ENCODE peak calls at places on chromosome 13, in nine cellular contexts. One of them, this sample, is unnamed.

GRCh38 chr13:19618925-19619324 is 14.5 kb upstream of the MPHOSPH8 start:
- DNase-seq in heart left ventricle: no peak
- DNase-seq in endodermal cell: peak
- DNase-seq in AG09319: no peak
- DNase-seq in MCF 10A: peak
- DNase-seq in GM13977: peak
- DNase-seq in ascending aorta: no peak
- DNase-seq in tibial nerve: no peak
- DNase-seq in choroid plexus epithelial cell: peak
- DNase-seq in this sample: peak

GRCh38 chr13:99103536-99103935 is 97.1 kb upstream of the UBAC2 start:
- DNase-seq in tibial nerve: no peak
- DNase-seq in AG09319: no peak
- DNase-seq in choroid plexus epithelial cell: peak
- DNase-seq in endodermal cell: peak
- DNase-seq in heart left ventricle: no peak
- DNase-seq in MCF 10A: no peak
- DNase-seq in GM13977: no peak
- DNase-seq in ascending aorta: no peak
- DNase-seq in this sample: no peak

GRCh38 chr13:112032186-112032835 is 34.6 kb upstream of the SOX1 start:
- DNase-seq in MCF 10A: peak
- DNase-seq in heart left ventricle: no peak
- DNase-seq in tibial nerve: no peak
- DNase-seq in ascending aorta: no peak
- DNase-seq in AG09319: no peak
- DNase-seq in GM13977: no peak
- DNase-seq in choroid plexus epithelial cell: no peak
- DNase-seq in endodermal cell: no peak
- DNase-seq in this sample: no peak

GRCh38 chr13:113607477-113608245 is 23.1 kb downstream of the TFDP1 start:
- DNase-seq in GM13977: no peak
- DNase-seq in endodermal cell: no peak
- DNase-seq in ascending aorta: peak
- DNase-seq in choroid plexus epithelial cell: no peak
- DNase-seq in tibial nerve: no peak
- DNase-seq in heart left ventricle: no peak
- DNase-seq in MCF 10A: no peak
- DNase-seq in AG09319: no peak
- DNase-seq in this sample: no peak

GRCh38 chr13:26538363-26539317 is 18.8 kb upstream of the WASF3 start:
- DNase-seq in tibial nerve: no peak
- DNase-seq in heart left ventricle: no peak
- DNase-seq in AG09319: no peak
- DNase-seq in ascending aorta: no peak
- DNase-seq in endodermal cell: no peak
- DNase-seq in GM13977: no peak
- DNase-seq in choroid plexus epithelial cell: peak
- DNase-seq in MCF 10A: peak
- DNase-seq in this sample: no peak

GRCh38 chr13:34816118-34816517 is 126.0 kb upstream of the NBEA start:
- DNase-seq in heart left ventricle: no peak
- DNase-seq in GM13977: no peak
- DNase-seq in MCF 10A: no peak
- DNase-seq in AG09319: no peak
- DNase-seq in ascending aorta: no peak
- DNase-seq in choroid plexus epithelial cell: no peak
- DNase-seq in endodermal cell: no peak
- DNase-seq in tibial nerve: no peak
- DNase-seq in this sample: no peak

GRCh38 chr13:43935878-43936277 is 56.2 kb downstream of the LACC1 start:
- DNase-seq in AG09319: no peak
- DNase-seq in choroid plexus epithelial cell: peak
- DNase-seq in MCF 10A: no peak
- DNase-seq in tibial nerve: no peak
- DNase-seq in heart left ventricle: no peak
- DNase-seq in ascending aorta: no peak
- DNase-seq in GM13977: no peak
- DNase-seq in endodermal cell: no peak
- DNase-seq in this sample: no peak

GRCh38 chr13:107370036-107370785 is 802.3 kb upstream of the ARGLU1 start:
- DNase-seq in tibial nerve: no peak
- DNase-seq in GM13977: no peak
- DNase-seq in AG09319: no peak
- DNase-seq in endodermal cell: no peak
- DNase-seq in choroid plexus epithelial cell: peak
- DNase-seq in MCF 10A: peak
- DNase-seq in ascending aorta: no peak
- DNase-seq in heart left ventricle: no peak
- DNase-seq in this sample: no peak

GRCh38 chr13:98273824-98274786 is 97.0 kb upstream of the RNF113B start:
- DNase-seq in AG09319: no peak
- DNase-seq in MCF 10A: no peak
- DNase-seq in heart left ventricle: no peak
- DNase-seq in ascending aorta: no peak
- DNase-seq in choroid plexus epithelial cell: peak
- DNase-seq in GM13977: no peak
- DNase-seq in endodermal cell: peak
- DNase-seq in tibial nerve: no peak
- DNase-seq in this sample: no peak

GRCh38 chr13:22162889-22163288 is 492.0 kb downstream of the FGF9 start:
- DNase-seq in GM13977: peak
- DNase-seq in AG09319: no peak
- DNase-seq in MCF 10A: no peak
- DNase-seq in heart left ventricle: no peak
- DNase-seq in endodermal cell: no peak
- DNase-seq in choroid plexus epithelial cell: no peak
- DNase-seq in tibial nerve: no peak
- DNase-seq in ascending aorta: no peak
- DNase-seq in this sample: no peak

GRCh38 chr13:52921194-52921593 is 72.8 kb upstream of the PCDH8 start:
- DNase-seq in heart left ventricle: no peak
- DNase-seq in GM13977: peak
- DNase-seq in AG09319: no peak
- DNase-seq in choroid plexus epithelial cell: no peak
- DNase-seq in MCF 10A: no peak
- DNase-seq in endodermal cell: no peak
- DNase-seq in ascending aorta: no peak
- DNase-seq in tibial nerve: no peak
- DNase-seq in this sample: no peak

GRCh38 chr13:70203661-70204229 is 95.5 kb upstream of the KLHL1 start:
- DNase-seq in GM13977: no peak
- DNase-seq in ascending aorta: no peak
- DNase-seq in AG09319: no peak
- DNase-seq in tibial nerve: no peak
- DNase-seq in choroid plexus epithelial cell: peak
- DNase-seq in MCF 10A: peak
- DNase-seq in heart left ventricle: no peak
- DNase-seq in endodermal cell: no peak
- DNase-seq in this sample: peak

DNA sequence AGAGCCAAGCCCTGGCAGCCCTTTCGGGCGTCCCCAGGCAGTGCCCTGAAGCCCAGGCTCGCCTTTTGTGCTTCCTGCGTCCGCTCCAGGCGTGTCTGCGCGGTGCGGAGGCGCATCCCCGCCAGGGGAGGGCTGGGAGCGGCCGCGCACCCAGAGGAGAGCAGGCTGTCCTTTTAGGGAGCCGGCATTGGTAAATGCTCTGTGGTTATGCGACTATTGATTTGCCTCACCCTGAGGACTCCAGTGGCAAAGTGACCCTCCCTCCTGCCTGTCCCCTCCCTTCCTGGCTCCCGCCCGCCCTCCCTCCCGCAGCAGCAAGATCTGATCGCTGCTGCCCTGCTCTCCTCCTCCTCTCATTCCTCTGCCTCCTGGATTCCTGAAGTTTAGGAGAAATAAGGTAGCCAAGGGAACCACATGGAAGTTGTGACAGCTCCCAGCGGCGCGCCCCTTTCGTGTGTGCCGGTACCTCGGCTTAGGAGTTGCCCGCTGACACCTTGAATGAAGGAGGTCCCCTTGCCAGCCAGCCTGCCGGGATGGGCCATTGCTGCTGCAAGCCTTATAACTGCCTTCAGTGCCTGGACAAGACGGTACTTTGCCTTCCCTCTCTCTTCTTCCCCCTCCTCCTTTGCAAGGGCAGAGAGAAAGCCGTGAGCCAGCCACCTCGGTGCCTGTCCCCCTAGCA is 167.0 kb downstream of the SLC7A1 start:
- DNase-seq in GM13977: no peak
- DNase-seq in MCF 10A: peak
- DNase-seq in tibial nerve: no peak
- DNase-seq in endodermal cell: peak
- DNase-seq in choroid plexus epithelial cell: peak
- DNase-seq in heart left ventricle: peak
- DNase-seq in AG09319: no peak
- DNase-seq in ascending aorta: no peak
- DNase-seq in this sample: no peak
- TF ChIP-seq CTCF in GM13977: no peak
- TF ChIP-seq CTCF in MCF 10A: no peak
- TF ChIP-seq CTCF in tibial nerve: no peak
- TF ChIP-seq CTCF in endodermal cell: peak
- TF ChIP-seq CTCF in choroid plexus epithelial cell: no peak
- TF ChIP-seq CTCF in heart left ventricle: no peak
- TF ChIP-seq CTCF in AG09319: no peak
- TF ChIP-seq CTCF in ascending aorta: no peak
- TF ChIP-seq CTCF in this sample: no peak

GRCh38 chr13:76610819-76611415 is 275.3 kb downstream of the KCTD12 start:
- DNase-seq in tibial nerve: no peak
- DNase-seq in AG09319: no peak
- DNase-seq in endodermal cell: no peak
- DNase-seq in heart left ventricle: no peak
- DNase-seq in GM13977: no peak
- DNase-seq in MCF 10A: no peak
- DNase-seq in ascending aorta: no peak
- DNase-seq in choroid plexus epithelial cell: no peak
- DNase-seq in this sample: no peak

GRCh38 chr13:76609643-76610042 is 276.6 kb downstream of the KCTD12 start:
- DNase-seq in endodermal cell: no peak
- DNase-seq in heart left ventricle: no peak
- DNase-seq in GM13977: no peak
- DNase-seq in ascending aorta: no peak
- DNase-seq in tibial nerve: no peak
- DNase-seq in AG09319: no peak
- DNase-seq in MCF 10A: no peak
- DNase-seq in choroid plexus epithelial cell: no peak
- DNase-seq in this sample: no peak
- TF ChIP-seq CTCF in endodermal cell: no peak
- TF ChIP-seq CTCF in heart left ventricle: no peak
- TF ChIP-seq CTCF in GM13977: no peak
- TF ChIP-seq CTCF in ascending aorta: no peak
- TF ChIP-seq CTCF in tibial nerve: no peak
- TF ChIP-seq CTCF in AG09319: no peak
- TF ChIP-seq CTCF in MCF 10A: no peak
- TF ChIP-seq CTCF in choroid plexus epithelial cell: no peak
- TF ChIP-seq CTCF in this sample: no peak

DNA sequence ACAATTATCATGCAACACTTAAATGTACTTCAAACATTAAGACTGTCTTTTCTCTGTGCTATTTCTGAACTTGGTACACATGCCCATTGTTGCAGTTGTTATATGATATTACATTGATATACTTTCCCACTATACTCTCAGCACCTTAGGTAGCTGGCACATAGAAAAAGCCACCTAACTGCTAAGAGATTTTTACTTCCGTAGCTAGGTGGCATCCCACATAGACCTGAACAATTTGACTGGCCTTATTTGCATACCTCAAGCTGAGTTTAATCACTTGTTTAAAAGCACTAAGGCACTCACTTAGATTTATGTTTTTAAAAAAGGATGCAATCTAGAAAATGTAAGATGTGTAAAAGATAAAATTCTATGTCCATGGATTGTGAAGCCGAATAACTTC is 194.2 kb downstream of the POU4F1 start:
- DNase-seq in choroid plexus epithelial cell: no peak
- DNase-seq in MCF 10A: no peak
- DNase-seq in endodermal cell: no peak
- DNase-seq in tibial nerve: no peak
- DNase-seq in ascending aorta: no peak
- DNase-seq in AG09319: no peak
- DNase-seq in heart left ventricle: no peak
- DNase-seq in GM13977: no peak
- DNase-seq in this sample: no peak
- TF ChIP-seq CTCF in choroid plexus epithelial cell: no peak
- TF ChIP-seq CTCF in MCF 10A: no peak
- TF ChIP-seq CTCF in endodermal cell: peak
- TF ChIP-seq CTCF in tibial nerve: no peak
- TF ChIP-seq CTCF in ascending aorta: no peak
- TF ChIP-seq CTCF in AG09319: no peak
- TF ChIP-seq CTCF in heart left ventricle: no peak
- TF ChIP-seq CTCF in GM13977: no peak
- TF ChIP-seq CTCF in this sample: no peak

GRCh38 chr13:38954291-38954690 is 36.3 kb downstream of the STOML3 start:
- DNase-seq in endodermal cell: no peak
- DNase-seq in choroid plexus epithelial cell: peak
- DNase-seq in heart left ventricle: no peak
- DNase-seq in AG09319: no peak
- DNase-seq in MCF 10A: peak
- DNase-seq in ascending aorta: no peak
- DNase-seq in tibial nerve: no peak
- DNase-seq in GM13977: no peak
- DNase-seq in this sample: no peak

GRCh38 chr13:38951525-38952313 is 38.9 kb downstream of the STOML3 start:
- DNase-seq in endodermal cell: no peak
- DNase-seq in choroid plexus epithelial cell: peak
- DNase-seq in tibial nerve: no peak
- DNase-seq in GM13977: no peak
- DNase-seq in AG09319: no peak
- DNase-seq in heart left ventricle: no peak
- DNase-seq in ascending aorta: no peak
- DNase-seq in MCF 10A: peak
- DNase-seq in this sample: peak

GRCh38 chr13:38950987-38951386 is 39.6 kb downstream of the STOML3 start:
- DNase-seq in heart left ventricle: no peak
- DNase-seq in GM13977: no peak
- DNase-seq in ascending aorta: no peak
- DNase-seq in MCF 10A: no peak
- DNase-seq in choroid plexus epithelial cell: no peak
- DNase-seq in tibial nerve: no peak
- DNase-seq in endodermal cell: no peak
- DNase-seq in AG09319: no peak
- DNase-seq in this sample: peak

GRCh38 chr13:38954844-38955243 is 35.8 kb downstream of the STOML3 start:
- DNase-seq in ascending aorta: no peak
- DNase-seq in choroid plexus epithelial cell: peak
- DNase-seq in GM13977: no peak
- DNase-seq in endodermal cell: no peak
- DNase-seq in heart left ventricle: no peak
- DNase-seq in MCF 10A: no peak
- DNase-seq in AG09319: no peak
- DNase-seq in tibial nerve: no peak
- DNase-seq in this sample: no peak

DNA sequence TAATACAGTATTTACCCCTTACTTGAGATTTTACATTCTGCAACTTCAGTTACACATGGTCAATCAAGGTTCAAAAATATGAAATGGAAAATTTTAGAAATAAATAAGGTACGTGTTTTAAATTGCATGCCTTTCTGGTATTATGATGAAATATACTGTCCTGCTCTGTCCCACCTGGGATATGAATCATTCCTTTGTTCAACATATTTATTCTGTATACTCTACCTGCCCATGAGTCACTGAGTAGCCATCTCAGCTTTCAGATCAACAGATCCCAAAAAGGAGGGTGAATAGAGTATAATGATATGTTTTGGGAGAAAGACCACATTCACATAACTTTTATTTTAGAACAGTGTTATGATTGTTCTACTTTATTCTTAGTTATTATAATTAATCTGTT is 37.8 kb downstream of the STOML3 start:
- DNase-seq in AG09319: no peak
- DNase-seq in heart left ventricle: no peak
- DNase-seq in MCF 10A: peak
- DNase-seq in endodermal cell: no peak
- DNase-seq in tibial nerve: no peak
- DNase-seq in GM13977: no peak
- DNase-seq in choroid plexus epithelial cell: no peak
- DNase-seq in ascending aorta: no peak
- DNase-seq in this sample: no peak
- TF ChIP-seq CTCF in AG09319: no peak
- TF ChIP-seq CTCF in heart left ventricle: no peak
- TF ChIP-seq CTCF in MCF 10A: no peak
- TF ChIP-seq CTCF in endodermal cell: no peak
- TF ChIP-seq CTCF in tibial nerve: no peak
- TF ChIP-seq CTCF in GM13977: no peak
- TF ChIP-seq CTCF in choroid plexus epithelial cell: no peak
- TF ChIP-seq CTCF in ascending aorta: no peak
- TF ChIP-seq CTCF in this sample: no peak